ENCODE peak calls at places on chromosome 5, in ten cellular contexts. M is psoas muscle, V is aorta, E is PC-9, P is lower lobe of right lung, F is pancreas, A is suprapubic skin, Q is small intestine, N is adipocyte, D is OCI-LY7. W is an unnamed sample. For H3K4me1 and H3K36me3, the result is how much of the 10 kb centered on the place peaks cover.

GRCh38 chr5:76679231-76679630 is 36.7 kb upstream of the F2R start:
- DNase-seq in M (no peak), V (no peak), E (no peak), P (no peak), F (no peak), A (no peak), Q (no peak), N (peak), D (no peak), W (no peak)

GRCh38 chr5:156354571-156354970 is 27.6 kb downstream of the SGCD start:
- DNase-seq in M (no peak), V (no peak), E (no peak), P (no peak), F (no peak), A (no peak), Q (no peak), N (peak), D (no peak), W (no peak)

GRCh38 chr5:143208781-143209510 is 194.5 kb downstream of the NR3C1 start:
- DNase-seq in M (no peak), V (no peak), E (no peak), P (no peak), F (no peak), A (no peak), Q (no peak), N (no peak), D (peak), W (no peak)

GRCh38 chr5:179160584-179160983 is 100.4 kb downstream of the ZNF354C start:
- DNase-seq in M (no peak), V (peak), E (no peak), P (no peak), F (no peak), A (no peak), Q (no peak), N (no peak), D (no peak), W (no peak)

GRCh38 chr5:103216137-103216536 is 42.4 kb upstream of the MACIR start:
- DNase-seq in M (no peak), V (no peak), E (no peak), P (no peak), F (no peak), A (no peak), Q (no peak), N (no peak), D (no peak), W (no peak)

GRCh38 chr5:73030995-73031394 is 75.2 kb downstream of the FCHO2 start:
- DNase-seq in M (no peak), V (no peak), E (peak), P (no peak), F (no peak), A (no peak), Q (peak), N (peak), D (no peak), W (no peak)

GRCh38 chr5:93715327-93715726 is 26.1 kb downstream of the POU5F2 start:
- DNase-seq in M (no peak), V (no peak), E (no peak), P (no peak), F (no peak), A (no peak), Q (peak), N (no peak), D (no peak), W (no peak)

GRCh38 chr5:38433160-38433861 is 123.1 kb downstream of the LIFR start:
- DNase-seq in M (no peak), V (peak), E (no peak), P (no peak), F (no peak), A (no peak), Q (no peak), N (peak), D (no peak), W (no peak)

GRCh38 chr5:154995679-154996078 is 17.9 kb upstream of the KIF4B start:
- DNase-seq in M (no peak), V (no peak), E (no peak), P (no peak), F (no peak), A (no peak), Q (no peak), N (no peak), D (peak), W (no peak)

GRCh38 chr5:1536298-1537165 is 12.8 kb upstream of the LPCAT1 start:
- DNase-seq in M (peak), V (peak), E (no peak), P (peak), F (no peak), A (no peak), Q (peak), N (peak), D (peak), W (no peak)
- H3K4me3 ChIP-seq in M (peak), V (no peak), E (no peak), P (peak), F (no peak), A (peak), Q (no peak), N (peak), D (peak), W (peak)

GRCh38 chr5:160919610-160920009 is 67.6 kb upstream of the ATP10B start:
- DNase-seq in M (no peak), V (no peak), E (no peak), P (no peak), F (no peak), A (no peak), Q (no peak), N (no peak), D (no peak), W (no peak)

GRCh38 chr5:160921714-160922285 is 69.8 kb upstream of the ATP10B start:
- DNase-seq in M (no peak), V (no peak), E (no peak), P (no peak), F (no peak), A (no peak), Q (no peak), N (no peak), D (no peak), W (no peak)

GRCh38 chr5:160923927-160924705 is 72.1 kb upstream of the ATP10B start:
- DNase-seq in M (no peak), V (no peak), E (peak), P (peak), F (no peak), A (no peak), Q (peak), N (no peak), D (no peak), W (no peak)

GRCh38 chr5:160923431-160923830 is 71.4 kb upstream of the ATP10B start:
- DNase-seq in M (no peak), V (no peak), E (no peak), P (no peak), F (no peak), A (no peak), Q (no peak), N (no peak), D (no peak), W (no peak)

DNA sequence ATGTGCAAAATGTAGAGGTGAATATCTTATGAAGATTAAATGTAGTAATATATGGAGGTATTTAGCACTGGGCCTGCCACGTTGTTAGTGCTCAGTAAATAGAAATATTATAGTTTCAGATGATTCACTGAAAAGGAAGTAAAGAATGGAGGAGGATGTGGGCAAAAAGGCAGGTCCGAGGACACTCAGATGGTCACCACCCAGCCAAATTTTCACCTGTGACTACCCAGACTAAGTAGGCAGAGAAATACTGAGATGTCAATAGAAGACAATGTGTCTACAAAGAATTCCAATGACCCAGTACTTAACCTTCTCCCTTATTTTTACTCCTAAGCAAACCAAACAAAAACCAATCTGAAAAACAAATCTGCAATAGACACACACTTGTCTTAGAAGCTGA is 70.3 kb upstream of the ATP10B start:
- DNase-seq in M (no peak), V (no peak), E (no peak), P (no peak), F (no peak), A (no peak), Q (no peak), N (no peak), D (no peak), W (no peak)
- H3K4me1 ChIP-seq in M (under half), V (under half), E (under half), P (under half), F (under half), A (under half), Q (under half), N (under half), D (under half), W (under half)

GRCh38 chr5:11300736-11301135 is 539.7 kb upstream of the DAP start:
- DNase-seq in M (no peak), V (no peak), E (no peak), P (no peak), F (no peak), A (no peak), Q (no peak), N (no peak), D (no peak), W (no peak)
- H3K36me3 ChIP-seq in M (under half), V (under half), E (under half), P (under half), F (under half), A (under half), Q (under half), N (under half), D (under half), W (under half)

GRCh38 chr5:74648835-74649286 is 8.3 kb upstream of the ENC1 start:
- DNase-seq in M (no peak), V (no peak), E (no peak), P (no peak), F (no peak), A (no peak), Q (peak), N (peak), D (peak), W (no peak)
- H3K4me3 ChIP-seq in M (peak), V (no peak), E (no peak), P (no peak), F (no peak), A (no peak), Q (no peak), N (no peak), D (no peak), W (no peak)

GRCh38 chr5:83000922-83001321 is 76.3 kb downstream of the TMEM167A start:
- DNase-seq in M (no peak), V (no peak), E (no peak), P (no peak), F (no peak), A (no peak), Q (peak), N (no peak), D (no peak), W (no peak)

GRCh38 chr5:83003791-83004190 is 73.4 kb downstream of the TMEM167A start:
- DNase-seq in M (no peak), V (no peak), E (no peak), P (no peak), F (no peak), A (no peak), Q (no peak), N (no peak), D (no peak), W (no peak)

GRCh38 chr5:83001788-83002381 is 75.3 kb downstream of the TMEM167A start:
- DNase-seq in M (no peak), V (no peak), E (no peak), P (no peak), F (no peak), A (no peak), Q (no peak), N (no peak), D (no peak), W (no peak)

DNA sequence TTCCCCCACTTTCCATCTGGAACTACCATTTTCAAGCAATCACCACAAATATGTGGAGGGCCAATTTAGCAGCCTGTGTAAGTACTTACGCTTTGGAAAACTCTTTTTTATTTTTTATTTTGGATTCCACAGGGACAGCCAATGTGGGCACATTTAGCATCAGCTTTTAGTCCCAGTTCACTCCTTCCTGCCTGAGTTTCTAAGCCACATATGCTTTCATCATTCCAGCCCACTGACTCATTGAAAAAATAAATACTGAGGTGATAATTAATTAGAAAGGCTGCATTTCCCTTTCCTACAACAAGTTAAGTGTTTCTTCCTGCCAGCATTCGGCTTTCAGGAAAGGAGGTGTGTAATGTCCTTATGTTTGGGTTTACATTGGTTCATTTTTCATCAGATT is 76.7 kb downstream of the TMEM167A start:
- DNase-seq in M (no peak), V (no peak), E (no peak), P (no peak), F (no peak), A (no peak), Q (no peak), N (no peak), D (no peak), W (no peak)
- H3K4me1 ChIP-seq in M (under half), V (under half), E (under half), P (under half), F (under half), A (under half), Q (under half), N (under half), D (under half), W (under half)

W was measured in left lung.